ENCODE peak calls at places on chromosomes 16 and 17, in nine cellular contexts. One of them, this sample, is unnamed.

GRCh38 chr17:16352303-16352837 is 899 bp downstream of the CENPV start:
- DNase-seq in heart right ventricle: no peak
- DNase-seq in ovary: peak
- DNase-seq in AG04449: no peak
- DNase-seq in BE2C: peak
- DNase-seq in pancreas: peak
- DNase-seq in AG09309: no peak
- DNase-seq in fibroblast of lung: peak
- DNase-seq in AG10803: peak
- DNase-seq in this sample: no peak

GRCh38 chr17:48056879-48057278 is 8.7 kb downstream of the NFE2L1 start:
- DNase-seq in fibroblast of lung: no peak
- DNase-seq in AG10803: no peak
- DNase-seq in AG04449: no peak
- DNase-seq in BE2C: no peak
- DNase-seq in ovary: no peak
- DNase-seq in pancreas: no peak
- DNase-seq in heart right ventricle: no peak
- DNase-seq in AG09309: no peak
- DNase-seq in this sample: no peak

GRCh38 chr17:57234252-57235092 is 21.9 kb upstream of the MSI2 start:
- DNase-seq in ovary: no peak
- DNase-seq in pancreas: no peak
- DNase-seq in AG04449: no peak
- DNase-seq in fibroblast of lung: no peak
- DNase-seq in heart right ventricle: no peak
- DNase-seq in AG10803: no peak
- DNase-seq in BE2C: peak
- DNase-seq in AG09309: no peak
- DNase-seq in this sample: no peak

GRCh38 chr16:77868478-77868877 is 80.1 kb downstream of the VAT1L start:
- DNase-seq in AG09309: no peak
- DNase-seq in pancreas: no peak
- DNase-seq in BE2C: no peak
- DNase-seq in AG10803: no peak
- DNase-seq in AG04449: no peak
- DNase-seq in heart right ventricle: no peak
- DNase-seq in ovary: no peak
- DNase-seq in fibroblast of lung: no peak
- DNase-seq in this sample: no peak

GRCh38 chr16:22659933-22660332 is 149.2 kb downstream of the NPIPB5 start:
- DNase-seq in ovary: no peak
- DNase-seq in AG09309: no peak
- DNase-seq in AG04449: no peak
- DNase-seq in AG10803: peak
- DNase-seq in fibroblast of lung: no peak
- DNase-seq in BE2C: no peak
- DNase-seq in pancreas: no peak
- DNase-seq in heart right ventricle: no peak
- DNase-seq in this sample: peak

GRCh38 chr17:12472613-12473173 is 193.0 kb upstream of the MYOCD start:
- DNase-seq in AG09309: no peak
- DNase-seq in BE2C: no peak
- DNase-seq in fibroblast of lung: no peak
- DNase-seq in heart right ventricle: no peak
- DNase-seq in ovary: no peak
- DNase-seq in pancreas: no peak
- DNase-seq in AG04449: no peak
- DNase-seq in AG10803: no peak
- DNase-seq in this sample: no peak

GRCh38 chr17:21286066-21286770 is 1.7 kb downstream of the MAP2K3 start:
- DNase-seq in heart right ventricle: peak
- DNase-seq in pancreas: peak
- DNase-seq in fibroblast of lung: peak
- DNase-seq in AG04449: peak
- DNase-seq in BE2C: peak
- DNase-seq in ovary: peak
- DNase-seq in AG10803: peak
- DNase-seq in AG09309: peak
- DNase-seq in this sample: peak

GRCh38 chr17:75707096-75707720 is 14.1 kb upstream of the ITGB4 start:
- DNase-seq in ovary: no peak
- DNase-seq in AG04449: no peak
- DNase-seq in pancreas: no peak
- DNase-seq in heart right ventricle: peak
- DNase-seq in AG10803: no peak
- DNase-seq in BE2C: no peak
- DNase-seq in fibroblast of lung: peak
- DNase-seq in AG09309: no peak
- DNase-seq in this sample: no peak

GRCh38 chr17:2972749-2973148 is 90.7 kb downstream of the OR1D5 start:
- DNase-seq in AG10803: no peak
- DNase-seq in pancreas: no peak
- DNase-seq in heart right ventricle: no peak
- DNase-seq in fibroblast of lung: no peak
- DNase-seq in AG09309: no peak
- DNase-seq in AG04449: no peak
- DNase-seq in ovary: no peak
- DNase-seq in BE2C: no peak
- DNase-seq in this sample: no peak

GRCh38 chr17:74446551-74447500 is 14.9 kb downstream of the GPRC5C start:
- DNase-seq in AG10803: no peak
- DNase-seq in pancreas: peak
- DNase-seq in AG04449: no peak
- DNase-seq in heart right ventricle: peak
- DNase-seq in ovary: peak
- DNase-seq in fibroblast of lung: no peak
- DNase-seq in AG09309: no peak
- DNase-seq in BE2C: no peak
- DNase-seq in this sample: peak

GRCh38 chr17:29956225-29956624 is 14.8 kb downstream of the EFCAB5 start:
- DNase-seq in BE2C: no peak
- DNase-seq in AG10803: no peak
- DNase-seq in pancreas: no peak
- DNase-seq in AG04449: no peak
- DNase-seq in ovary: no peak
- DNase-seq in heart right ventricle: no peak
- DNase-seq in AG09309: no peak
- DNase-seq in fibroblast of lung: no peak
- DNase-seq in this sample: no peak

GRCh38 chr16:78483124-78483992 is 383.9 kb downstream of the WWOX start:
- DNase-seq in ovary: no peak
- DNase-seq in BE2C: no peak
- DNase-seq in AG04449: no peak
- DNase-seq in pancreas: no peak
- DNase-seq in AG10803: no peak
- DNase-seq in heart right ventricle: no peak
- DNase-seq in AG09309: no peak
- DNase-seq in fibroblast of lung: no peak
- DNase-seq in this sample: no peak

GRCh38 chr16:13435873-13436474 is 484.0 kb upstream of the ERCC4 start:
- DNase-seq in BE2C: no peak
- DNase-seq in AG09309: no peak
- DNase-seq in pancreas: no peak
- DNase-seq in heart right ventricle: no peak
- DNase-seq in AG10803: no peak
- DNase-seq in ovary: no peak
- DNase-seq in fibroblast of lung: no peak
- DNase-seq in AG04449: no peak
- DNase-seq in this sample: no peak

GRCh38 chr16:54479546-54479945 is 193.0 kb upstream of the IRX3 start:
- DNase-seq in BE2C: no peak
- DNase-seq in AG04449: no peak
- DNase-seq in heart right ventricle: no peak
- DNase-seq in fibroblast of lung: no peak
- DNase-seq in pancreas: no peak
- DNase-seq in AG09309: no peak
- DNase-seq in ovary: no peak
- DNase-seq in AG10803: no peak
- DNase-seq in this sample: no peak

GRCh38 chr16:71637398-71637797 is 11.4 kb downstream of the MARVELD3 start:
- DNase-seq in fibroblast of lung: peak
- DNase-seq in ovary: no peak
- DNase-seq in BE2C: no peak
- DNase-seq in AG04449: peak
- DNase-seq in AG10803: peak
- DNase-seq in heart right ventricle: no peak
- DNase-seq in pancreas: no peak
- DNase-seq in AG09309: peak
- DNase-seq in this sample: no peak

GRCh38 chr16:71630808-71631207 is 4.8 kb downstream of the MARVELD3 start:
- DNase-seq in AG10803: no peak
- DNase-seq in fibroblast of lung: no peak
- DNase-seq in pancreas: no peak
- DNase-seq in AG09309: no peak
- DNase-seq in heart right ventricle: no peak
- DNase-seq in AG04449: no peak
- DNase-seq in BE2C: no peak
- DNase-seq in ovary: no peak
- DNase-seq in this sample: no peak

GRCh38 chr16:71631776-71632175 is 5.8 kb downstream of the MARVELD3 start:
- DNase-seq in AG09309: no peak
- DNase-seq in heart right ventricle: no peak
- DNase-seq in fibroblast of lung: no peak
- DNase-seq in pancreas: no peak
- DNase-seq in ovary: no peak
- DNase-seq in BE2C: no peak
- DNase-seq in AG10803: no peak
- DNase-seq in AG04449: no peak
- DNase-seq in this sample: no peak

GRCh38 chr16:71635632-71636031 is 9.6 kb downstream of the MARVELD3 start:
- DNase-seq in BE2C: no peak
- DNase-seq in AG10803: no peak
- DNase-seq in AG09309: no peak
- DNase-seq in fibroblast of lung: no peak
- DNase-seq in pancreas: no peak
- DNase-seq in ovary: no peak
- DNase-seq in AG04449: no peak
- DNase-seq in heart right ventricle: no peak
- DNase-seq in this sample: no peak
- H3K4me3 ChIP-seq in BE2C: no peak
- H3K4me3 ChIP-seq in AG10803: no peak
- H3K4me3 ChIP-seq in AG09309: no peak
- H3K4me3 ChIP-seq in fibroblast of lung: no peak
- H3K4me3 ChIP-seq in pancreas: no peak
- H3K4me3 ChIP-seq in ovary: no peak
- H3K4me3 ChIP-seq in AG04449: no peak
- H3K4me3 ChIP-seq in heart right ventricle: no peak
- H3K4me3 ChIP-seq in this sample: no peak

DNA sequence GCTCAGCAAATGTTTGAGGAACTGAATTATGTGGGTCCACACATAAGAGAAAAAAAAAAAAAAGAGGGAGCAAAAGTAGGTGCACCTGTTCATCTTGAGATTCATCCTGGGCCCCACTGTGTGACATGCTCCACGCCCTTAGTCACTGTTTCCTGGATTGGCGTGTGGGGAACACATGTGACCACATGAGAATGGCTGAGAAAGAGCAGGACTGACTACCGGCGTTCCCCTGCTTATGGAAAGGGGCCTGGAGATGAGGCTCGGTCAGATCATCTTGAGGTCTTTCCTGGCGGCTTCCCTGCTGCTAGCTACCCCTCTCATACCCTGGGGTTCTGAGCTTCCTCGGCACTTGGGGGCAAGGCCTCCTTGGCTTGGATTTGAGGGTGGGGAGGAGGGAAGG is 3.9 kb downstream of the DEXI start:
- DNase-seq in AG04449: no peak
- DNase-seq in BE2C: no peak
- DNase-seq in ovary: no peak
- DNase-seq in AG10803: no peak
- DNase-seq in fibroblast of lung: no peak
- DNase-seq in heart right ventricle: no peak
- DNase-seq in AG09309: no peak
- DNase-seq in pancreas: no peak
- DNase-seq in this sample: no peak
- H3K4me3 ChIP-seq in AG04449: peak
- H3K4me3 ChIP-seq in BE2C: no peak
- H3K4me3 ChIP-seq in ovary: no peak
- H3K4me3 ChIP-seq in AG10803: peak
- H3K4me3 ChIP-seq in fibroblast of lung: peak
- H3K4me3 ChIP-seq in heart right ventricle: peak
- H3K4me3 ChIP-seq in AG09309: no peak
- H3K4me3 ChIP-seq in pancreas: no peak
- H3K4me3 ChIP-seq in this sample: peak

GRCh38 chr16:4263504-4264436 is 9.1 kb downstream of the TFAP4 start:
- DNase-seq in pancreas: no peak
- DNase-seq in AG04449: no peak
- DNase-seq in AG09309: peak
- DNase-seq in AG10803: peak
- DNase-seq in BE2C: peak
- DNase-seq in heart right ventricle: peak
- DNase-seq in ovary: peak
- DNase-seq in fibroblast of lung: peak
- DNase-seq in this sample: no peak
- H3K4me3 ChIP-seq in pancreas: no peak
- H3K4me3 ChIP-seq in AG04449: peak
- H3K4me3 ChIP-seq in AG09309: no peak
- H3K4me3 ChIP-seq in AG10803: peak
- H3K4me3 ChIP-seq in BE2C: peak
- H3K4me3 ChIP-seq in heart right ventricle: no peak
- H3K4me3 ChIP-seq in ovary: no peak
- H3K4me3 ChIP-seq in fibroblast of lung: peak
- H3K4me3 ChIP-seq in this sample: peak

DNA sequence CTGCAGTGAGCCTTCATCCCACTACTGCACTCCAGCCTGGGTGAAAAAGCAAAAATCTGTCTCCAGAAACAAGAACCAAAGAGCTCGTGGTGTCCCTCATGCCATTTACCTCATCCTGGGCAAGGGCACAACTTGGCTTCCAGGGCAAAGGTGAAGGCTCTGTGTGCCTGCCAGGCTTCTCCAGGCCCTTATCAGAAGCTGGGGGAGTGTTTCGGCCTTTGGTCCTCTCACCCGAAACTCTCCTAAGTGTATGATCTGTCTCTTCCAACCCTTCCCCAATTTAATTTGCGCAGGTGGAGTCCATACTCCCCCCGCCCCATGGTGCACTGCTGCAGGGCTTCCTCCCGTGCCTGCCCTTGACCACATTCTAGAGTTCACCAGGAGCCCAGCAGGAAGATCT is 1.1 kb downstream of the CES2 start:
- DNase-seq in ovary: no peak
- DNase-seq in AG10803: no peak
- DNase-seq in BE2C: no peak
- DNase-seq in AG04449: no peak
- DNase-seq in fibroblast of lung: no peak
- DNase-seq in pancreas: no peak
- DNase-seq in AG09309: no peak
- DNase-seq in heart right ventricle: no peak
- DNase-seq in this sample: no peak
- H3K4me3 ChIP-seq in ovary: no peak
- H3K4me3 ChIP-seq in AG10803: no peak
- H3K4me3 ChIP-seq in BE2C: no peak
- H3K4me3 ChIP-seq in AG04449: peak
- H3K4me3 ChIP-seq in fibroblast of lung: peak
- H3K4me3 ChIP-seq in pancreas: peak
- H3K4me3 ChIP-seq in AG09309: peak
- H3K4me3 ChIP-seq in heart right ventricle: peak
- H3K4me3 ChIP-seq in this sample: peak

This sample was measured in coronary artery.